ENCODE peak calls at places on chromosomes 1 and 21, in six cellular contexts. X is ascending aorta, E is cardiac muscle cell, R is breast epithelium, O is HL-60, N is uterus. L is an unnamed sample.
A peak's percentile ranks its signal among the peaks of the same experiment; 100 is the strongest.

GRCh38 chr1:180206581-180206980 is 23.5 kb upstream of the LHX4 start:
- DNase-seq in R (no peak), E (no peak), N (no peak), X (no peak), O (no peak), L (no peak)

GRCh38 chr1:61851849-61852692 is 109.8 kb downstream of the PATJ start:
- DNase-seq in E (peak; percentile 77), R (no peak), X (no peak), N (no peak), O (no peak), L (peak; percentile 80)

GRCh38 chr1:69568435-69569280 is 936 bp downstream of the LRRC7 start:
- DNase-seq in O (no peak), N (no peak), X (no peak), R (no peak), E (peak; percentile 15), L (no peak)

GRCh38 chr1:151196292-151196800 is 2.0 kb upstream of the PIP5K1A start:
- DNase-seq in E (peak; percentile 75), N (peak; percentile 82), R (peak; percentile 72), X (peak; percentile 83), O (peak; percentile 47), L (peak; percentile 81)

GRCh38 chr21:26115346-26115745 is 55.2 kb downstream of the APP start:
- DNase-seq in X (no peak), R (no peak), O (no peak), E (no peak), N (no peak), L (no peak)

GRCh38 chr1:184212649-184213314 is 161.3 kb downstream of the TSEN15 start:
- DNase-seq in X (no peak), E (no peak), N (peak; percentile 46), O (no peak), R (peak; percentile 65), L (peak; percentile 90)

GRCh38 chr1:218281285-218281684 is 3.8 kb upstream of the RRP15 start:
- DNase-seq in R (no peak), N (no peak), X (no peak), O (no peak), E (no peak), L (no peak)

GRCh38 chr21:37829447-37829846 is 86.8 kb downstream of the KCNJ6 start:
- DNase-seq in N (no peak), O (peak; percentile 45), E (no peak), R (no peak), X (no peak), L (no peak)

GRCh38 chr21:37916795-37917142 is 512 bp upstream of the KCNJ6 start:
- DNase-seq in N (no peak), O (no peak), X (no peak), E (peak; percentile 70), R (no peak), L (no peak)

GRCh38 chr21:44529503-44530125 is 10.4 kb downstream of the KRTAP10-1 start:
- DNase-seq in N (peak; percentile 1), R (no peak), O (no peak), E (no peak), X (peak; percentile 51), L (no peak)

GRCh38 chr1:234970731-234971476 is 157.7 kb downstream of the TOMM20 start:
- DNase-seq in R (peak; percentile 84), E (peak; percentile 76), N (peak; percentile 85), X (peak; percentile 90), O (no peak), L (peak; percentile 97)

GRCh38 chr21:25485914-25486313 is 121.4 kb downstream of the MRPL39 start:
- DNase-seq in O (no peak), N (no peak), E (no peak), X (no peak), R (no peak), L (no peak)

GRCh38 chr1:10074059-10074854 is 41.5 kb downstream of the UBE4B start:
- DNase-seq in X (peak; percentile 77), N (peak; percentile 70), E (no peak), O (peak; percentile 74), R (no peak), L (peak; percentile 96)

GRCh38 chr21:29640233-29640554 is 299.6 kb downstream of the GRIK1 start:
- DNase-seq in X (no peak), O (peak; percentile 76), N (no peak), R (no peak), E (no peak), L (no peak)

GRCh38 chr1:9233241-9233941 is 1.2 kb upstream of the H6PD start:
- DNase-seq in N (peak; percentile 91), X (peak; percentile 97), E (no peak), O (peak; percentile 86), R (peak; percentile 88), L (no peak)

DNA sequence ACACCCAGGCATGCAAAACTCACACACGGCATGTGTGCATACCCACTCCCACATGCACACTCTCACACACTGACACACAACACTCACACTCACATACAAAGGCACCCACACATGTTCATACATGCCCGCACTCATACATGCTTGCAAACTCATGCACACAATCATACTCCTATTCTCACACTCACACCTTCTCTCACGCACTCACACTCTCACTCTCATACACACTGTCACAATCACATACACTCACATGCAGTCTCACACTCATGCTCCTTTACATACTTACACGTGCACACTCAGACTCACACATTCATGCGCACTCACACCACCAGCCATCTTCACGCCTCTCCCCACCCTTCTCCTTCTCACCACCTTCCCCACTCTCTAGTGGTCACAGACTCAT is 3.1 kb downstream of the SLC5A9 start:
- DNase-seq in O (no peak), X (no peak), E (no peak), N (no peak), R (no peak), L (no peak)
- TF ChIP-seq CTCF in O (no peak), X (no peak), E (no peak), N (no peak), R (no peak), L (no peak)

GRCh38 chr1:93865253-93865652 is 13.8 kb downstream of the DNTTIP2 start:
- DNase-seq in O (no peak), R (no peak), N (no peak), X (no peak), E (no peak), L (no peak)

GRCh38 chr1:93869653-93870052 is 9.4 kb downstream of the DNTTIP2 start:
- DNase-seq in X (no peak), R (no peak), N (no peak), O (no peak), E (no peak), L (no peak)

DNA sequence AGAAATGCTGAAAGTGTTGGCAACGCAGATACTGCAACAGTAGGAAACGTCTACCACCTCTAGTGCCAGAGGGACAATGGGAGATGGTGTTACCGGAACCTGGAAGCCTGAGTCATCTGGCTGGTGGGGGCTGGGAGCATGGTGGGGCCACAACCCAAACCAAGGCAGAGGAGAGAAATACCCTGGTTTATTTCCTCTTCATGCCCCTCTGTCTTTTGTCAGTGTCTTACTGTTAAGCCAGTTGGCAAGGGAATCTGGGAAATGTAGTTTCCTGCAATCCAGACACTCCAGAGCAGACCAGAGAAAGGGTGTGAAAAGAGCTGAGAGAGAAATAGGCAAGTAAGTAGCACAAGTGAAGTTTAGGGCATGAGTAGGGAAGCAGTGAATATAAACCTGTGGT is 14.8 kb downstream of the DNTTIP2 start:
- DNase-seq in X (no peak), R (no peak), E (no peak), O (no peak), N (no peak), L (no peak)
- H3K4me3 ChIP-seq in X (no peak overlapping the region), R (no peak overlapping the region), E (no peak overlapping the region), O (no peak overlapping the region), N (no peak overlapping the region), L (no peak overlapping the region)

GRCh38 chr1:116360435-116361173 is 12.4 kb upstream of the ATP1A1 start:
- DNase-seq in E (no peak), N (no peak), X (no peak), R (no peak), O (no peak), L (no peak)

GRCh38 chr1:116359871-116360270 is 13.2 kb upstream of the ATP1A1 start:
- DNase-seq in R (no peak), N (no peak), O (no peak), X (no peak), E (no peak), L (no peak)

GRCh38 chr1:116361648-116362047 is 11.4 kb upstream of the ATP1A1 start:
- DNase-seq in R (no peak), E (no peak), X (no peak), N (no peak), O (no peak), L (no peak)

GRCh38 chr1:116357487-116357886 is 15.6 kb upstream of the ATP1A1 start:
- DNase-seq in N (no peak), O (no peak), X (no peak), E (no peak), R (no peak), L (no peak)

DNA sequence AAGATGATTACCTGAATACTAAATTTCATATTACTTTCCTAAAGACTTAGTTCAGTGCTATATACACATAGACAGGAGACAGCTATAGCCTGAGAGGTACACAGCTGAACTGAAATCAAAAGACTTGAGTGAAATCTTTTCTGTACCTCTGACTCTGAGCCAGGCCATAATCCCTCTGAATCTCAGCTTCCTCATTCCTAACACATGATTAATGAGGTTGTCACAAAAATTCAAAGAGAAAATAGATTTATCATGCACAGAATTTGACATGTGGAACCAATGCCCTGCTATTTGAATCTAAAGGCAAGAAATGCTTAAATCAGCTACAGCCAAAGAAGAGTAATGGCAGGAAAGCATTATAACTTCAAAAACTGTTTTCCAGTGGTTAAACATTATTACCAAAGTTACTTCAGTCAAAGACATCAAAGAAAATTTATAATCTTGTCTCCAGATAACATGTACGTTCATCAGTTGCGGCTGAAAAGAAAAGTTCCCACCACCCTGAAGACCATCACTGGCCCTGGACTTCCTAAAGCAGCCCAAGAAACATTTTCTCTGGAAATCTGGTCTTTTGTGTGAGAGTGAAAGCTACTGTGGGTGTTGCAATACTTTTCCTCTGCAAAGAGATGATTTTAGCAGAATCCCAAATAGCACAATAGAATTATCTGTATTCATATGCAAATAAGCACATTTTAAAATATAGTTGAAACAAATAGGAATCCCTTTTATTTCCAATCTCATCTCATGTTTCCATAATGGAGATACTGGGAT is 13.8 kb upstream of the ATP1A1 start:
- DNase-seq in E (no peak), R (no peak), O (no peak), X (no peak), N (no peak), L (no peak)
- TF ChIP-seq CTCF in E (no peak), R (no peak), O (no peak), X (no peak), N (no peak), L (no peak)

GRCh38 chr1:53639996-53640695 is 98.8 kb downstream of the GLIS1 start:
- DNase-seq in O (no peak), E (no peak), N (no peak), X (peak; percentile 34), R (no peak), L (no peak)
- H3K4me3 ChIP-seq in O (no peak overlapping the region), E (no peak overlapping the region), N (no peak overlapping the region), X (no peak overlapping the region), R (no peak overlapping the region), L (no peak overlapping the region)

L was measured in astrocyte of the cerebellum.